ENCODE peak calls at places on chromosomes 5 and 9, in eight cellular contexts. E is A549, T is transverse colon, W is colonic mucosa, Y is ascending aorta, X is AG10803, Z is lower lobe of right lung, B is sigmoid colon. Q is an unnamed sample.

GRCh38 chr5:14245526-14245925 is 102.4 kb downstream of the TRIO start:
- DNase-seq in X (no peak), Y (no peak), Z (no peak), T (no peak), E (no peak), B (no peak), W (no peak), Q (no peak)

GRCh38 chr5:176647030-176647869 is at the start of gene TSPAN17:
- DNase-seq in B (peak), W (peak), T (peak), Z (peak), Y (peak), E (peak), X (peak), Q (peak)

GRCh38 chr5:164235176-164235914 is 729.9 kb downstream of the MAT2B start:
- DNase-seq in Z (no peak), E (no peak), Y (no peak), X (peak), B (no peak), T (no peak), W (no peak), Q (peak)

GRCh38 chr5:158286827-158287226 is 427.9 kb upstream of the CLINT1 start:
- DNase-seq in W (no peak), E (peak), T (no peak), B (no peak), Z (no peak), Y (no peak), X (no peak), Q (no peak)

GRCh38 chr5:75052461-75053285 is at the start of gene GCNT4:
- DNase-seq in T (peak), E (peak), W (peak), Z (peak), X (peak), Y (no peak), B (peak), Q (peak)

GRCh38 chr9:103319979-103320378 is 324.8 kb downstream of the CYLC2 start:
- DNase-seq in B (no peak), Y (no peak), W (no peak), Z (no peak), E (peak), X (no peak), T (no peak), Q (no peak)

GRCh38 chr5:145701404-145701803 is 133.7 kb downstream of the PRELID2 start:
- DNase-seq in X (no peak), W (no peak), Y (no peak), E (peak), T (no peak), B (no peak), Z (no peak), Q (no peak)

GRCh38 chr9:108323615-108324014 is 532.2 kb downstream of the ACTL7B start:
- DNase-seq in Z (no peak), E (no peak), W (no peak), T (no peak), X (no peak), Y (no peak), B (no peak), Q (no peak)

GRCh38 chr5:80182802-80183645 is 72.8 kb downstream of the SERINC5 start:
- DNase-seq in E (peak), X (no peak), B (no peak), Z (no peak), Y (no peak), T (peak), W (peak), Q (peak)

GRCh38 chr9:135249191-135249590 is 161.7 kb downstream of the OLFM1 start:
- DNase-seq in X (no peak), T (no peak), B (peak), Z (peak), Y (no peak), E (no peak), W (no peak), Q (no peak)

GRCh38 chr5:174307656-174308271 is 262.3 kb downstream of the NSG2 start:
- DNase-seq in W (peak), T (no peak), B (no peak), X (no peak), Y (no peak), E (no peak), Z (no peak), Q (no peak)

GRCh38 chr5:9148242-9148641 is 397.6 kb downstream of the SEMA5A start:
- DNase-seq in Y (no peak), W (no peak), E (no peak), Z (no peak), X (no peak), B (no peak), T (no peak), Q (no peak)

GRCh38 chr5:9151671-9152427 is 394.0 kb downstream of the SEMA5A start:
- DNase-seq in W (no peak), T (no peak), Y (no peak), E (no peak), X (no peak), Z (no peak), B (no peak), Q (no peak)

DNA sequence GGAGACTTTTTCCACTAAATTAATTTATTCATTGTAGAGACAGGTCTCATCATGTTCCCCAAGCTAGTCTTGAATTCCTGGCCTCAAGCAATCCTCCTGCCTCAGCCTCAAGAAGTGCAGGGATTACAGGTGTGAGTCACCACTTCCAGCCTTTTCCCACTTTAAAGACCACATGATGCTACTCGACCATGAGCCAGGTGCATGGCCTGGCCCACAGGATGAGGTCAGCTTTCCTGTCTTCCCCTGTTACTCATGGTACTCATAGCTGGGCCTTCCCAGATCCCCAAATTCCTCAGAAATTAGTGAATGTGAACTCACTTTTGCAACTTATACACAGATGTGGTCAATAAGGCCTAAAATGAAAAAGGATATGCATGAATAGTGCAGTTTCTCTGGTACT is 395.9 kb downstream of the SEMA5A start:
- DNase-seq in Y (no peak), B (no peak), E (no peak), W (no peak), T (no peak), X (peak), Z (no peak), Q (no peak)
- TF ChIP-seq CTCF in Y (no peak), B (no peak), E (no peak), W (no peak), T (no peak), X (no peak), Z (no peak), Q (no peak)

GRCh38 chr9:36891341-36891811 is 142.7 kb downstream of the PAX5 start:
- DNase-seq in W (no peak), X (no peak), Y (no peak), Z (no peak), B (peak), E (no peak), T (no peak), Q (no peak)
- TF ChIP-seq CTCF in W (no peak), X (no peak), Y (no peak), Z (no peak), B (no peak), E (no peak), T (no peak), Q (no peak)

DNA sequence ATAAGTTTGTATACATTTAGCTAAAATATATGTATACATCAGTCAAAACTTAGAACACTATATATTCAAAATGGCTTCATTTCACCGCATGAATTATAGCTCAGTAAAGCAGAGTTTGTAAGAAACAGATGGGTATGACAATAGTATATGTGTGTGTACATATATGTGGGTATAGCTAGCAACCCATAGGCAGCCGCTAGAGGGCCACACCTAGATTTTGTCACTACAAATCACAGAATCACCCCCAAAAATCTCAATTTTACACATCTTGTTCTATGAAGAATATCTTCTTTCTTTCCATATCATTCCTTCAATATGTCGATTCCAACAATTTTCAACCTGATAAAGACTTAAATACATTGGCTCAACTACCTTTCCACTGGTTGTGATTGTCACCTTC is 357.8 kb upstream of the CCNG1 start:
- DNase-seq in Y (no peak), W (no peak), E (peak), T (no peak), B (no peak), Z (no peak), X (no peak), Q (peak)
- TF ChIP-seq CTCF in Y (no peak), W (no peak), E (peak), T (no peak), B (no peak), Z (no peak), X (no peak), Q (peak)

GRCh38 chr9:125509476-125509875 is 197.5 kb downstream of the MAPKAP1 start:
- DNase-seq in Z (no peak), E (no peak), W (no peak), T (no peak), X (peak), Y (no peak), B (no peak), Q (no peak)
- TF ChIP-seq CTCF in Z (no peak), E (no peak), W (no peak), T (no peak), X (no peak), Y (no peak), B (no peak), Q (no peak)

DNA sequence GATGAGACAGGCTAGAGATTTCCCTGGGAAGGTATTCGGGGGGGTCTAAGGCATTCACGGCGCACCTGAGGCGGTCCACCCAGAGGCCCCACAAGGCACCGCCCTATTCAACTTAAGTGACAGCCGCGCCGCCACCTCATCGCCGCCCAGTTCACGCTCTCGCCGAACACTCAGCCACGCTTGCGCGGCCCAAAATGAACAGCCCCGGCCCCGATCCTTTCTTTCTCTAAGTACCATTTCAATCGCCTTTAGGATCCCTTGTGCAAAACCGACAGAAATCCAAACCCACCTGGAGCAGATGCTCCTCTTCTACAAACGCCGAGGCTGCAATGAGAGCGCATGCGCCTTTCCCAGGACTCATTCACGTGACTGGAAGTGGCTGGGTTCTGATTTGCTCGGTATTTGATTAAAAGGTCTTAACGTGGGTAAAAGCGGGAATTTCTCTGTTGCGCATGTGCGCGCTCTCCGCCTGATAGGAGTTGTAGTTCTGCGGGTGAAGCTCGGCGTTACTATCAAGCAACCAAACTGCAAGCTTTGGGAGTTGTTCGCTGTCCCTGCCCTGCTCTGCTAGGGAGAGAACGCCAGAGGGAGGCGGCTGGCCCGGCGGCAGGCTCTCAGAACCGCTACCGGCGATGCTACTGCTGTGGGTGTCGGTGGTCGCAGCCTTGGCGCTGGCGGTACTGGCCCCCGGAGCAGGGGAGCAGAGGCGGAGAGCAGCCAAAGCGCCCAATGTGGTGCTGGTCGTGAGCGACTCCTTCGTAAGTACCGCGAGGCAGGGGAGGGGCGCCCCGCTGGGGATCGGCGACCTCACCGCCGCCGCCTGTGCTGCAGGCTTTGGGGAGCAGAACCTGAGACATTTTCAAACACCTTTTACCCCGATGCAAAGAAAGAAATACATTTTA is at the start of the genes ARSK and SKIC3:
- DNase-seq in E (peak), T (peak), W (peak), B (peak), X (peak), Y (peak), Z (peak), Q (peak)
- TF ChIP-seq CTCF in E (no peak), T (peak), W (peak), B (peak), X (peak), Y (peak), Z (peak), Q (peak)